ENCODE peak calls at places on chromosomes 6 and 20, in eight cellular contexts. J is nephron progenitor cell, S is heart right ventricle, O is A549, L is hepatocyte, H is AG09319, Y is osteocyte, B is pancreas. K is an unnamed sample.

GRCh38 chr6:143099647-143100046 is 39.0 kb downstream of the AIG1 start:
- DNase-seq in H (no peak), Y (no peak), J (no peak), B (no peak), O (no peak), L (no peak), S (no peak), K (no peak)

GRCh38 chr20:51116765-51117686 is 94.1 kb upstream of the KCNG1 start:
- DNase-seq in L (no peak), H (no peak), J (no peak), O (no peak), B (no peak), S (no peak), Y (no peak), K (no peak)

GRCh38 chr20:15320941-15321340 is 983.5 kb upstream of the FLRT3 start:
- DNase-seq in Y (no peak), J (no peak), B (no peak), H (no peak), S (no peak), L (no peak), O (no peak), K (no peak)

GRCh38 chr6:24357336-24358218 is at the start of gene DCDC2:
- DNase-seq in Y (no peak), H (no peak), B (peak), J (peak), O (peak), S (no peak), L (no peak), K (no peak)

GRCh38 chr20:46004813-46005505 is 3.7 kb upstream of the MMP9 start:
- DNase-seq in B (no peak), L (no peak), O (no peak), H (no peak), S (no peak), J (no peak), Y (no peak), K (no peak)

GRCh38 chr6:131269565-131270391 is 134.5 kb downstream of the AKAP7 start:
- DNase-seq in H (no peak), S (no peak), L (no peak), J (no peak), B (no peak), O (no peak), Y (no peak), K (no peak)

GRCh38 chr20:17870063-17870740 is 98.4 kb downstream of the SNX5 start:
- DNase-seq in O (no peak), J (no peak), Y (no peak), H (no peak), B (no peak), S (peak), L (no peak), K (no peak)

GRCh38 chr6:41637179-41638001 is 878 bp upstream of the MDFI start:
- DNase-seq in L (peak), B (no peak), S (no peak), H (no peak), O (no peak), Y (no peak), J (peak), K (no peak)

GRCh38 chr20:37914672-37915433 is 11.9 kb downstream of the VSTM2L start:
- DNase-seq in S (no peak), L (peak), O (no peak), Y (no peak), H (no peak), B (peak), J (peak), K (no peak)

GRCh38 chr20:19497064-19497463 is 261.0 kb upstream of the RIN2 start:
- DNase-seq in B (no peak), H (peak), L (no peak), J (no peak), Y (no peak), S (no peak), O (no peak), K (no peak)

GRCh38 chr6:96391776-96392175 is 129.8 kb upstream of the UFL1 start:
- DNase-seq in S (no peak), Y (no peak), B (peak), H (no peak), O (no peak), J (peak), L (peak), K (no peak)

GRCh38 chr6:3372184-3372846 is 84.5 kb downstream of the SLC22A23 start:
- DNase-seq in Y (no peak), J (no peak), B (no peak), L (no peak), S (no peak), H (no peak), O (no peak), K (no peak)

GRCh38 chr6:147161974-147162495 is 42.2 kb upstream of the STXBP5 start:
- DNase-seq in O (no peak), H (no peak), S (no peak), B (no peak), Y (no peak), L (peak), J (no peak), K (no peak)

GRCh38 chr20:31523361-31524283 is 9.4 kb downstream of the HM13 start:
- DNase-seq in H (no peak), L (no peak), J (no peak), B (no peak), Y (no peak), O (no peak), S (no peak), K (no peak)

GRCh38 chr6:41689171-41690008 is 46.0 kb downstream of the TFEB start:
- DNase-seq in L (no peak), Y (no peak), B (no peak), O (no peak), J (no peak), H (no peak), S (no peak), K (no peak)

GRCh38 chr6:113211185-113211584 is 646.0 kb upstream of the MARCKS start:
- DNase-seq in S (no peak), H (no peak), O (no peak), J (no peak), Y (no peak), L (no peak), B (no peak), K (no peak)

GRCh38 chr20:2173186-2173585 is 71.6 kb downstream of the STK35 start:
- DNase-seq in O (no peak), S (no peak), J (no peak), H (no peak), L (no peak), Y (no peak), B (no peak), K (no peak)

GRCh38 chr20:14897608-14898007 is 560.2 kb upstream of the FLRT3 start:
- DNase-seq in S (no peak), B (no peak), H (no peak), J (no peak), O (no peak), L (no peak), Y (no peak), K (no peak)

GRCh38 chr6:166005401-166005845 is 162.2 kb downstream of the TBXT start:
- DNase-seq in J (peak), H (no peak), S (peak), Y (peak), B (no peak), O (peak), L (peak), K (peak)

GRCh38 chr6:35552285-35552917 is 39.7 kb upstream of the TULP1 start:
- DNase-seq in O (peak), S (no peak), J (peak), H (no peak), L (peak), B (no peak), Y (no peak), K (no peak)

GRCh38 chr6:4647414-4648365 is 128.5 kb upstream of the CDYL start:
- DNase-seq in O (peak), H (peak), Y (peak), B (peak), S (peak), L (peak), J (peak), K (peak)

GRCh38 chr20:35174458-35175216 is 2.8 kb downstream of the PROCR start:
- DNase-seq in L (no peak), B (peak), Y (no peak), O (no peak), J (peak), S (peak), H (no peak), K (no peak)

GRCh38 chr6:47423087-47423486 is 54.5 kb upstream of the CD2AP start:
- DNase-seq in J (no peak), O (no peak), B (no peak), L (no peak), H (no peak), S (no peak), Y (no peak), K (no peak)

GRCh38 chr20:17128206-17128605 is 98.6 kb upstream of the PCSK2 start:
- DNase-seq in O (no peak), S (no peak), H (no peak), Y (no peak), B (no peak), J (no peak), L (no peak), K (no peak)

GRCh38 chr6:156779206-156780116 is 2.3 kb downstream of the ARID1B start:
- DNase-seq in B (peak), Y (peak), S (peak), H (no peak), L (peak), O (no peak), J (peak), K (peak)
- TF ChIP-seq CTCF in B (no peak), Y (peak), S (no peak), H (no peak), L (no peak), O (peak), J (no peak), K (peak)

DNA sequence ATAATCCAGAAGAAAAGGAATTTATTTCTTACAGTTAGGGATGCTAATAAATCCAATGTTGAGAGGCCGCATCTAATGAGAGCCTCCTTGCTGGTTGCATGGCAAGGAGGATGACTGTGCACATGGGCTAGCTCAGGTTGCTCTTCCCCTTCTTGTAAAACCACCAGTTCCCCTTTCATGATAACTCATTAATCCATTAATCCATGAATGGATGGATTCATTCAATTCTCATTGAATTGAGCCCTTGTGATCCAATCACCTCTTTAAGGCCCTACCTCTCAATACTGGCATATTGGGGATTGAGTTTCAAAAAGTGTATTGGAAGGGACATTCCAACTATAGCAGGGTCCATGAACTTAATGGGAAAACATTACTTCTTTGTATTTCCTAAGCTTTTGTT is 149.5 kb downstream of the BMP2 start:
- DNase-seq in J (no peak), S (no peak), L (no peak), O (no peak), H (no peak), Y (no peak), B (no peak), K (no peak)
- TF ChIP-seq CTCF in J (no peak), S (no peak), L (no peak), O (no peak), H (no peak), Y (no peak), B (no peak), K (no peak)

GRCh38 chr6:37485259-37485658 is 14.4 kb downstream of the CCDC167 start:
- DNase-seq in S (no peak), O (peak), Y (no peak), L (no peak), H (no peak), B (peak), J (peak), K (no peak)
- TF ChIP-seq CTCF in S (no peak), O (no peak), Y (peak), L (peak), H (no peak), B (no peak), J (peak), K (no peak)

DNA sequence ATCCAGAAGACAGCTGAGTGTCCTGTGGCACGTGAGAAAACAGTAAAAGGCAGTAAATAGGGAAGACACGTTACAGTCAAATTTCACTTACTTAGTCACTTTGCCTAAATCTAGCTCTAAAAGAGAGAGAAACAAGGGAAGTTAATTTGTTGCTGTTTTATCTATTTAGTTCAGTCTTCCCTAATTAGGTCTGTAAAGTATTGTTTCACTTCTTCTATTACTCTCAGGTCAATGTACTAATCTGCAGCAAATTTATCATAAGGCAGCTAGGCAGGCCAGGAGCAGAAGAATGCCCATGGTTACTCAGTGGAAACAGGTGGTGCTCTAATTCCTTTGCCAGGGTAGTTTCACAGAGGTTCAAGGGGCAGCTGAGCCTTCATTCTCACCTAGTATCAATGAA is 124.3 kb upstream of the CNR1 start:
- DNase-seq in J (no peak), H (no peak), L (no peak), O (no peak), B (no peak), S (no peak), Y (no peak), K (no peak)
- TF ChIP-seq CTCF in J (no peak), H (no peak), L (no peak), O (no peak), B (no peak), S (no peak), Y (no peak), K (no peak)

DNA sequence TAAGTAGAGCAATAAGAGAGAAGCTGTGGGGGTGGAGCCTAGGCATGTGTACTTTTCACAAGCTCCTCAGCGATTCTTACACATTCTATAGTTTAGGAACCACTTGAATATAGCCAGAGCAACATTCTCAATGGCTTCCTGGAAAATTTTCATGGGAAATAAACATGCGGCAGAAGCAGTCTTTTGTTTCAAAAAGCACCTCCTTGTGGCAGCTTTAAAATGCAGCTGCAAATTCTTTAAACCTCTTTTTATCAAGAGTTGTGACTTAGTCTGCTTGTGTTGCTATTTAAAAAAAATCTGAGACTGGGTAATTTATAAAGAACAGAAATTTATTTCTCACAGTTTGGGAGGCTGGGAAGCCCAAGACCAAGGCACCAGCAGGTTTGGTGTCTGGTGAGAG is 23.8 kb downstream of the NKX2-2 start:
- DNase-seq in O (no peak), S (no peak), J (no peak), B (no peak), L (no peak), Y (no peak), H (no peak), K (no peak)
- TF ChIP-seq CTCF in O (peak), S (no peak), J (no peak), B (no peak), L (peak), Y (peak), H (peak), K (no peak)